ENCODE peak calls at places on chromosomes 7 and 10, in six cellular contexts. One of them, this sample, is unnamed.

GRCh38 chr10:82856953-82857352 is 982.0 kb downstream of the NRG3 start:
- DNase-seq in Panc1: no peak
- DNase-seq in heart right ventricle: no peak
- DNase-seq in right lobe of liver: no peak
- DNase-seq in PC-3: no peak
- DNase-seq in fibroblast of lung: no peak
- DNase-seq in this sample: no peak

GRCh38 chr10:79148452-79149344 is 79.9 kb downstream of the ZMIZ1 start:
- DNase-seq in Panc1: no peak
- DNase-seq in heart right ventricle: peak; percentile 86
- DNase-seq in right lobe of liver: peak; percentile 93
- DNase-seq in PC-3: peak; percentile 99
- DNase-seq in fibroblast of lung: peak; percentile 71
- DNase-seq in this sample: peak; percentile 88

GRCh38 chr10:1171586-1171985 is 115.4 kb downstream of the WDR37 start:
- DNase-seq in Panc1: no peak
- DNase-seq in heart right ventricle: no peak
- DNase-seq in right lobe of liver: peak; percentile 40
- DNase-seq in PC-3: no peak
- DNase-seq in fibroblast of lung: no peak
- DNase-seq in this sample: no peak

GRCh38 chr7:2383543-2384274 is 19.7 kb upstream of the CHST12 start:
- DNase-seq in Panc1: no peak
- DNase-seq in heart right ventricle: no peak
- DNase-seq in right lobe of liver: no peak
- DNase-seq in PC-3: no peak
- DNase-seq in fibroblast of lung: no peak
- DNase-seq in this sample: no peak

GRCh38 chr7:140541513-140542192 is 62.3 kb upstream of the MKRN1 start:
- DNase-seq in Panc1: peak; percentile 71
- DNase-seq in heart right ventricle: peak; percentile 66
- DNase-seq in right lobe of liver: no peak
- DNase-seq in PC-3: peak; percentile 87
- DNase-seq in fibroblast of lung: peak; percentile 94
- DNase-seq in this sample: peak; percentile 63

GRCh38 chr10:84095821-84096497 is 43.4 kb upstream of the GHITM start:
- DNase-seq in Panc1: no peak
- DNase-seq in heart right ventricle: no peak
- DNase-seq in right lobe of liver: no peak
- DNase-seq in PC-3: no peak
- DNase-seq in fibroblast of lung: peak; percentile 46
- DNase-seq in this sample: peak; percentile 29

GRCh38 chr10:76432274-76433012 is 1001.0 kb downstream of the LRMDA start:
- DNase-seq in Panc1: no peak
- DNase-seq in heart right ventricle: peak; percentile 14
- DNase-seq in right lobe of liver: no peak
- DNase-seq in PC-3: peak; percentile 100
- DNase-seq in fibroblast of lung: peak; percentile 90
- DNase-seq in this sample: no peak

GRCh38 chr7:26379711-26380110 is 88.0 kb downstream of the SNX10 start:
- DNase-seq in Panc1: no peak
- DNase-seq in heart right ventricle: no peak
- DNase-seq in right lobe of liver: no peak
- DNase-seq in PC-3: no peak
- DNase-seq in fibroblast of lung: no peak
- DNase-seq in this sample: no peak

GRCh38 chr7:132933076-132933466 is 148.8 kb downstream of the CHCHD3 start:
- DNase-seq in Panc1: no peak
- DNase-seq in heart right ventricle: no peak
- DNase-seq in right lobe of liver: no peak
- DNase-seq in PC-3: no peak
- DNase-seq in fibroblast of lung: peak; percentile 84
- DNase-seq in this sample: no peak

GRCh38 chr7:929311-929711 is 25.2 kb downstream of the ADAP1 start:
- DNase-seq in Panc1: no peak
- DNase-seq in heart right ventricle: no peak
- DNase-seq in right lobe of liver: peak; percentile 42
- DNase-seq in PC-3: no peak
- DNase-seq in fibroblast of lung: no peak
- DNase-seq in this sample: no peak

GRCh38 chr7:122528879-122529481 is 169.9 kb downstream of the RNF133 start:
- DNase-seq in Panc1: peak; percentile 17
- DNase-seq in heart right ventricle: no peak
- DNase-seq in right lobe of liver: no peak
- DNase-seq in PC-3: peak; percentile 50
- DNase-seq in fibroblast of lung: peak; percentile 23
- DNase-seq in this sample: no peak

GRCh38 chr7:37079420-37079819 is 355.1 kb upstream of the AOAH start:
- DNase-seq in Panc1: no peak
- DNase-seq in heart right ventricle: no peak
- DNase-seq in right lobe of liver: no peak
- DNase-seq in PC-3: no peak
- DNase-seq in fibroblast of lung: no peak
- DNase-seq in this sample: no peak

GRCh38 chr7:108203433-108204002 is 73.4 kb upstream of the LAMB4 start:
- DNase-seq in Panc1: no peak
- DNase-seq in heart right ventricle: no peak
- DNase-seq in right lobe of liver: no peak
- DNase-seq in PC-3: no peak
- DNase-seq in fibroblast of lung: no peak
- DNase-seq in this sample: no peak

GRCh38 chr7:83210459-83210858 is 47.8 kb upstream of the PCLO start:
- DNase-seq in Panc1: no peak
- DNase-seq in heart right ventricle: no peak
- DNase-seq in right lobe of liver: no peak
- DNase-seq in PC-3: no peak
- DNase-seq in fibroblast of lung: peak; percentile 11
- DNase-seq in this sample: no peak

GRCh38 chr7:154960063-154960790 is 42.7 kb downstream of the PAXIP1 start:
- DNase-seq in Panc1: peak; percentile 53
- DNase-seq in heart right ventricle: no peak
- DNase-seq in right lobe of liver: no peak
- DNase-seq in PC-3: no peak
- DNase-seq in fibroblast of lung: peak; percentile 7
- DNase-seq in this sample: no peak

GRCh38 chr10:62815373-62816111 is 624 bp downstream of the EGR2 start:
- DNase-seq in Panc1: no peak
- DNase-seq in heart right ventricle: no peak
- DNase-seq in right lobe of liver: peak; percentile 60
- DNase-seq in PC-3: no peak
- DNase-seq in fibroblast of lung: peak; percentile 51
- DNase-seq in this sample: no peak
- H3K27ac ChIP-seq in Panc1: no peak overlapping the region
- H3K27ac ChIP-seq in heart right ventricle: no peak overlapping the region
- H3K27ac ChIP-seq in right lobe of liver: no peak overlapping the region
- H3K27ac ChIP-seq in PC-3: no peak overlapping the region
- H3K27ac ChIP-seq in fibroblast of lung: no peak overlapping the region
- H3K27ac ChIP-seq in this sample: peak overlapping the region; percentile 91

GRCh38 chr10:45442670-45443069 is 68.7 kb downstream of the ALOX5 start:
- DNase-seq in Panc1: no peak
- DNase-seq in heart right ventricle: no peak
- DNase-seq in right lobe of liver: no peak
- DNase-seq in PC-3: no peak
- DNase-seq in fibroblast of lung: no peak
- DNase-seq in this sample: no peak

GRCh38 chr10:45443101-45444009 is 69.3 kb downstream of the ALOX5 start:
- DNase-seq in Panc1: no peak
- DNase-seq in heart right ventricle: no peak
- DNase-seq in right lobe of liver: no peak
- DNase-seq in PC-3: no peak
- DNase-seq in fibroblast of lung: no peak
- DNase-seq in this sample: no peak

GRCh38 chr10:45446858-45447257 is 72.8 kb downstream of the ALOX5 start:
- DNase-seq in Panc1: no peak
- DNase-seq in heart right ventricle: no peak
- DNase-seq in right lobe of liver: no peak
- DNase-seq in PC-3: no peak
- DNase-seq in fibroblast of lung: no peak
- DNase-seq in this sample: no peak

GRCh38 chr10:45444022-45444421 is 70.0 kb downstream of the ALOX5 start:
- DNase-seq in Panc1: no peak
- DNase-seq in heart right ventricle: no peak
- DNase-seq in right lobe of liver: no peak
- DNase-seq in PC-3: no peak
- DNase-seq in fibroblast of lung: no peak
- DNase-seq in this sample: no peak

GRCh38 chr10:45444976-45445898 is 71.2 kb downstream of the ALOX5 start:
- DNase-seq in Panc1: no peak
- DNase-seq in heart right ventricle: no peak
- DNase-seq in right lobe of liver: peak; percentile 87
- DNase-seq in PC-3: no peak
- DNase-seq in fibroblast of lung: no peak
- DNase-seq in this sample: no peak
- TF ChIP-seq CTCF in Panc1: no peak
- TF ChIP-seq CTCF in heart right ventricle: no peak
- TF ChIP-seq CTCF in right lobe of liver: no peak
- TF ChIP-seq CTCF in PC-3: no peak
- TF ChIP-seq CTCF in fibroblast of lung: no peak
- TF ChIP-seq CTCF in this sample: no peak

GRCh38 chr10:6069101-6069931 is 7.1 kb upstream of the IL2RA start:
- DNase-seq in Panc1: no peak
- DNase-seq in heart right ventricle: no peak
- DNase-seq in right lobe of liver: no peak
- DNase-seq in PC-3: no peak
- DNase-seq in fibroblast of lung: peak; percentile 29
- DNase-seq in this sample: no peak
- H3K4me1 ChIP-seq in Panc1: no peaks in the 10 kb centered on the region
- H3K4me1 ChIP-seq in heart right ventricle: peaks cover 10% of the 10 kb centered on the region
- H3K4me1 ChIP-seq in right lobe of liver: no peaks in the 10 kb centered on the region
- H3K4me1 ChIP-seq in PC-3: no peaks in the 10 kb centered on the region
- H3K4me1 ChIP-seq in fibroblast of lung: no peaks in the 10 kb centered on the region
- H3K4me1 ChIP-seq in this sample: peaks cover 37% of the 10 kb centered on the region

DNA sequence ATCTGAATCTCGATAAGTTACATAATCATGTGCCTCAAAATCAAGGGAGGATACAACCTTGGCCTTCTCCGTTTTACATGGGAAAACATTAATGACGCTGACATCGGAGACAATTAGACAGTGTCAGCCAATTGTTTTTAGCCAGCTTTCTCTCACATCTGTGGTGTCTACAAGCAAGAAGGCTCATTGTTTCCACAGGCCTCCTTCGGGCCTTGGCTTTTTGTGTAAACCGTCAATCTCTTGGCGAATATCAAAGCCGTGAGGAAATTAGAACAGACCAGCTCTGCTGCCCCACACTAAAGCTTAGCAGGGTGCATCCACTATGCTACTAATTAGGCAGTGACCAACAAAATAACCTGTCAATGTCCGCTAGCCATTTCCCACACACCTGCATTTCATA is 43.2 kb downstream of the VAX1 start:
- DNase-seq in Panc1: no peak
- DNase-seq in heart right ventricle: no peak
- DNase-seq in right lobe of liver: no peak
- DNase-seq in PC-3: no peak
- DNase-seq in fibroblast of lung: no peak
- DNase-seq in this sample: no peak
- H3K27ac ChIP-seq in Panc1: no peak overlapping the region
- H3K27ac ChIP-seq in heart right ventricle: no peak overlapping the region
- H3K27ac ChIP-seq in right lobe of liver: no peak overlapping the region
- H3K27ac ChIP-seq in PC-3: no peak overlapping the region
- H3K27ac ChIP-seq in fibroblast of lung: no peak overlapping the region
- H3K27ac ChIP-seq in this sample: no peak overlapping the region

GRCh38 chr7:113805976-113806375 is 112.8 kb downstream of the PPP1R3A start:
- DNase-seq in Panc1: no peak
- DNase-seq in heart right ventricle: no peak
- DNase-seq in right lobe of liver: no peak
- DNase-seq in PC-3: no peak
- DNase-seq in fibroblast of lung: peak; percentile 65
- DNase-seq in this sample: no peak

GRCh38 chr7:113801751-113802150 is 117.1 kb downstream of the PPP1R3A start:
- DNase-seq in Panc1: no peak
- DNase-seq in heart right ventricle: no peak
- DNase-seq in right lobe of liver: no peak
- DNase-seq in PC-3: no peak
- DNase-seq in fibroblast of lung: no peak
- DNase-seq in this sample: no peak

GRCh38 chr7:113799896-113800295 is 118.9 kb downstream of the PPP1R3A start:
- DNase-seq in Panc1: no peak
- DNase-seq in heart right ventricle: no peak
- DNase-seq in right lobe of liver: no peak
- DNase-seq in PC-3: no peak
- DNase-seq in fibroblast of lung: no peak
- DNase-seq in this sample: no peak

GRCh38 chr7:113806633-113807327 is 112.0 kb downstream of the PPP1R3A start:
- DNase-seq in Panc1: no peak
- DNase-seq in heart right ventricle: no peak
- DNase-seq in right lobe of liver: no peak
- DNase-seq in PC-3: no peak
- DNase-seq in fibroblast of lung: peak; percentile 11
- DNase-seq in this sample: no peak

DNA sequence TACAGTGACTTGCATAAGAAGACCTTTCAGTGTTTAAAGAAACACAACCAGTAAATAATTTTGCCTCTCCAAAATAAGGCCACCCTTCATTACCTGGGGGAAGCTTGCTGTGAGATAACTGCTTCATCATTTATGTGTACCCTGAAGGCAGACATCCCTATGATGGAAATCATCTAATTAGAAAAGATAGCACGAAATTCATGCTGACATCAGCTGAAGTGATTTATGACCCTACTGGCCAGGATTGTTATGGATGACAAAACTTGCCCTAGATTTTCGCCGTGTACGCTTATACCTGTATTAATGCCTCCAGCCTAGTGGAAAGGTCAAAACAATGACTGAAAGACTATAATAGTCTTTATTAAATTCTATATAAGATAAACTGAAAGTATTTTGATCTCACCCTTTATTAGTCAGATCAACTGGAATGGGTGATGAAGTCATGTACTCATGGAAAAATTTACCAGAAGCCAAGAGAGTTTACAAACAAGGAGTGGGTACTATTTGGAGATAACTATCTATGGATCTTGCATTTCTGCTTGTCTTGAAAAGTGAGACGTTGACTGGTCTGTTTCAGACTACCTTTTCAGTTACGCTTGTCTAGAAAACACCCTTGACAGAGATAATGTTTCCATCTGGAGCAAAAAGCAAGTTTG is 114.2 kb downstream of the PPP1R3A start:
- DNase-seq in Panc1: no peak
- DNase-seq in heart right ventricle: no peak
- DNase-seq in right lobe of liver: no peak
- DNase-seq in PC-3: no peak
- DNase-seq in fibroblast of lung: peak; percentile 17
- DNase-seq in this sample: no peak
- TF ChIP-seq CTCF in Panc1: no peak
- TF ChIP-seq CTCF in heart right ventricle: no peak
- TF ChIP-seq CTCF in right lobe of liver: no peak
- TF ChIP-seq CTCF in PC-3: no peak
- TF ChIP-seq CTCF in fibroblast of lung: no peak
- TF ChIP-seq CTCF in this sample: no peak

GRCh38 chr10:46549171-46550075 is 7.0 kb downstream of the GPRIN2 start:
- DNase-seq in Panc1: no peak
- DNase-seq in heart right ventricle: no peak
- DNase-seq in right lobe of liver: no peak
- DNase-seq in PC-3: no peak
- DNase-seq in fibroblast of lung: no peak
- DNase-seq in this sample: peak; percentile 21
- H3K4me1 ChIP-seq in Panc1: peaks cover 10% of the 10 kb centered on the region
- H3K4me1 ChIP-seq in heart right ventricle: no peaks in the 10 kb centered on the region
- H3K4me1 ChIP-seq in right lobe of liver: no peaks in the 10 kb centered on the region
- H3K4me1 ChIP-seq in PC-3: peaks cover 18% of the 10 kb centered on the region
- H3K4me1 ChIP-seq in fibroblast of lung: no peaks in the 10 kb centered on the region
- H3K4me1 ChIP-seq in this sample: no peaks in the 10 kb centered on the region